ENCODE peak calls at places on chromosomes 4 and X, in four cellular contexts. K, R, Y and G are unnamed samples.

GRCh38 chrX:40090050-40090804 is 7.5 kb downstream of the BCOR start:
- DNase-seq in K (peak; percentile 16), R (no peak), Y (no peak), G (no peak)

GRCh38 chr4:87657525-87657924 is 7.4 kb downstream of the DMP1 start:
- DNase-seq in K (no peak), R (no peak), Y (no peak), G (peak; percentile 38)

GRCh38 chr4:146132445-146132844 is 43.1 kb upstream of the LSM6 start:
- DNase-seq in K (no peak), R (no peak), Y (no peak), G (no peak)

GRCh38 chr4:40916218-40916555 is 166.4 kb downstream of the NSUN7 start:
- DNase-seq in K (no peak), R (no peak), Y (no peak), G (no peak)

GRCh38 chrX:115364625-115365024 is 75.1 kb downstream of the LUZP4 start:
- DNase-seq in K (no peak), R (no peak), Y (no peak), G (peak; percentile 34)

GRCh38 chrX:152821145-152821765 is 9.3 kb downstream of the CETN2 start:
- DNase-seq in K (no peak), R (no peak), Y (peak; percentile 47), G (peak; percentile 33)

GRCh38 chr4:36094995-36095394 is 149.3 kb downstream of the ARAP2 start:
- DNase-seq in K (no peak), R (no peak), Y (no peak), G (no peak)

GRCh38 chr4:142100941-142101340 is 464.6 kb downstream of the IL15 start:
- DNase-seq in K (no peak), R (no peak), Y (no peak), G (no peak)

GRCh38 chr4:168440442-168441264 is 39.6 kb downstream of the DDX60L start:
- DNase-seq in K (peak; percentile 25), R (no peak), Y (no peak), G (peak; percentile 26)

GRCh38 chr4:130124066-130124465 is 1028.1 kb downstream of the C4orf33 start:
- DNase-seq in K (no peak), R (no peak), Y (no peak), G (no peak)

GRCh38 chrX:109357714-109358113 is 124.2 kb downstream of the GUCY2F start:
- DNase-seq in K (no peak), R (no peak), Y (no peak), G (no peak)

GRCh38 chr4:40301592-40301991 is 33.5 kb upstream of the CHRNA9 start:
- DNase-seq in K (no peak), R (peak; percentile 78), Y (peak; percentile 90), G (peak; percentile 61)

GRCh38 chr4:31660916-31661315 is 940.7 kb downstream of the PCDH7 start:
- DNase-seq in K (no peak), R (no peak), Y (peak; percentile 56), G (no peak)

GRCh38 chrX:40622741-40623536 is at the start of gene MPC1L:
- DNase-seq in K (no peak), R (no peak), Y (no peak), G (no peak)

GRCh38 chr4:87975466-87975865 is at the start of gene SPP1:
- DNase-seq in K (peak; percentile 67), R (no peak), Y (peak; percentile 89), G (peak; percentile 67)

GRCh38 chrX:97672138-97672537 is 788.4 kb downstream of the RPA4 start:
- DNase-seq in K (no peak), R (no peak), Y (no peak), G (peak; percentile 9)

GRCh38 chr4:105741548-105741947 is 33.0 kb downstream of the GSTCD start:
- DNase-seq in K (no peak), R (no peak), Y (no peak), G (no peak)

GRCh38 chr4:157076578-157076947 is 613 bp downstream of the GLRB start:
- DNase-seq in K (no peak), R (no peak), Y (no peak), G (peak; percentile 12)

GRCh38 chr4:37892641-37893040 is 1.8 kb downstream of the TBC1D1 start:
- DNase-seq in K (no peak), R (peak; percentile 32), Y (peak; percentile 4), G (no peak)

GRCh38 chr4:112531146-112531545 is 15.2 kb upstream of the NEUROG2 start:
- DNase-seq in K (no peak), R (no peak), Y (no peak), G (no peak)

GRCh38 chrX:137227164-137227563 is 193.4 kb upstream of the GPR101 start:
- DNase-seq in K (no peak), R (no peak), Y (no peak), G (no peak)

GRCh38 chr4:126560794-126561193 is 1072.0 kb upstream of the INTU start:
- DNase-seq in K (no peak), R (no peak), Y (no peak), G (no peak)

GRCh38 chr4:3436798-3437581 is 4.8 kb upstream of the HGFAC start:
- DNase-seq in K (peak; percentile 56), R (no peak), Y (no peak), G (no peak)

GRCh38 chrX:68834371-68835103 is 5.7 kb downstream of the EFNB1 start:
- DNase-seq in K (no peak), R (no peak), Y (no peak), G (no peak)

GRCh38 chrX:13014111-13015094 is 30.0 kb downstream of the FAM9C start:
- DNase-seq in K (no peak), R (no peak), Y (no peak), G (no peak)

GRCh38 chr4:83548151-83548905 is 12.4 kb downstream of the GPAT3 start:
- DNase-seq in K (peak; percentile 87), R (no peak), Y (peak; percentile 90), G (peak; percentile 80)

GRCh38 chr4:149465941-149466340 is 349.7 kb downstream of the IQCM start:
- DNase-seq in K (no peak), R (no peak), Y (no peak), G (no peak)

GRCh38 chr4:89788243-89789072 is 48.5 kb downstream of the SNCA start:
- DNase-seq in K (no peak), R (no peak), Y (no peak), G (peak; percentile 23)

GRCh38 chrX:1355131-1355799 is 18.7 kb downstream of the IL3RA start:
- DNase-seq in K (no peak), R (no peak), Y (no peak), G (no peak)

GRCh38 chr4:22410645-22411247 is 105.1 kb downstream of the ADGRA3 start:
- DNase-seq in K (no peak), R (no peak), Y (no peak), G (no peak)

GRCh38 chr4:1200425-1201035 is 28.1 kb upstream of the SPON2 start:
- DNase-seq in K (peak; percentile 78), R (no peak), Y (peak; percentile 38), G (peak; percentile 96)

GRCh38 chrX:2767631-2768455 is 16.0 kb downstream of the XG start:
- DNase-seq in K (peak; percentile 61), R (no peak), Y (no peak), G (peak; percentile 26)